ENCODE peak calls at places on chromosome 5, in seven cellular contexts. T is pons, J is T follicular helper cell, N is right atrium auricular region, Q is DMS79 treated with DMSO at 0.1 percent for 48 hours, B is ELR, D is HTR-8/SVneo. O is an unnamed sample.

GRCh38 chr5:40046792-40047191 is 622.0 kb upstream of the DAB2 start:
- DNase-seq in T (no peak), J (no peak), N (no peak), Q (no peak), B (peak), D (no peak), O (no peak)

GRCh38 chr5:154329519-154329918 is 116.3 kb upstream of the SAP30L start:
- DNase-seq in T (no peak), J (no peak), N (no peak), Q (no peak), B (no peak), D (no peak), O (no peak)

GRCh38 chr5:169917425-169917824 is 62.9 kb downstream of the INSYN2B start:
- DNase-seq in T (no peak), J (no peak), N (no peak), Q (no peak), B (no peak), D (no peak), O (no peak)

GRCh38 chr5:82595083-82595482 is 316.9 kb upstream of the RPS23 start:
- DNase-seq in T (no peak), J (no peak), N (no peak), Q (no peak), B (no peak), D (no peak), O (no peak)

GRCh38 chr5:56211298-56211865 is 21.7 kb downstream of the ANKRD55 start:
- DNase-seq in T (no peak), J (no peak), N (no peak), Q (no peak), B (peak), D (peak), O (no peak)

GRCh38 chr5:104126980-104127379 is 564.4 kb upstream of the NUDT12 start:
- DNase-seq in T (no peak), J (no peak), N (no peak), Q (no peak), B (no peak), D (no peak), O (no peak)

GRCh38 chr5:143065185-143065584 is 295.0 kb downstream of the ARHGAP26 start:
- DNase-seq in T (no peak), J (no peak), N (no peak), Q (no peak), B (no peak), D (no peak), O (no peak)

GRCh38 chr5:57532513-57533497 is 50.2 kb upstream of the ACTBL2 start:
- DNase-seq in T (no peak), J (no peak), N (no peak), Q (no peak), B (peak), D (no peak), O (no peak)

GRCh38 chr5:133487093-133487492 is 125.2 kb downstream of the FSTL4 start:
- DNase-seq in T (no peak), J (no peak), N (no peak), Q (no peak), B (no peak), D (no peak), O (no peak)

GRCh38 chr5:139494256-139494655 is 11.7 kb upstream of the STING1 start:
- DNase-seq in T (no peak), J (no peak), N (no peak), Q (no peak), B (peak), D (no peak), O (no peak)

GRCh38 chr5:160083012-160083436 is 36.2 kb downstream of the PWWP2A start:
- DNase-seq in T (no peak), J (no peak), N (no peak), Q (no peak), B (peak), D (peak), O (no peak)

GRCh38 chr5:36855141-36855495 is 21.5 kb upstream of the NIPBL start:
- DNase-seq in T (no peak), J (no peak), N (no peak), Q (no peak), B (no peak), D (no peak), O (no peak)

GRCh38 chr5:148509893-148510292 is 126.1 kb downstream of the FBXO38 start:
- DNase-seq in T (no peak), J (no peak), N (no peak), Q (no peak), B (no peak), D (no peak), O (no peak)

GRCh38 chr5:149798466-149798865 is 68.4 kb downstream of the PPARGC1B start:
- DNase-seq in T (no peak), J (no peak), N (no peak), Q (no peak), B (no peak), D (no peak), O (no peak)

GRCh38 chr5:179258922-179259730 is 86.1 kb downstream of the ADAMTS2 start:
- DNase-seq in T (no peak), J (no peak), N (peak), Q (no peak), B (peak), D (peak), O (no peak)

GRCh38 chr5:159100928-159101646 is 1.4 kb upstream of the EBF1 start:
- DNase-seq in T (no peak), J (no peak), N (no peak), Q (peak), B (no peak), D (no peak), O (peak)

GRCh38 chr5:56487528-56488115 is 254.5 kb upstream of the ANKRD55 start:
- DNase-seq in T (no peak), J (no peak), N (no peak), Q (no peak), B (no peak), D (no peak), O (no peak)

GRCh38 chr5:53481887-53482716 is 1.7 kb downstream of the FST start:
- DNase-seq in T (no peak), J (no peak), N (peak), Q (peak), B (peak), D (peak), O (peak)

GRCh38 chr5:175617447-175617846 is 40.4 kb upstream of the HRH2 start:
- DNase-seq in T (no peak), J (no peak), N (no peak), Q (no peak), B (no peak), D (no peak), O (no peak)

GRCh38 chr5:145689235-145689634 is 145.9 kb downstream of the PRELID2 start:
- DNase-seq in T (peak), J (no peak), N (no peak), Q (no peak), B (no peak), D (no peak), O (no peak)

GRCh38 chr5:163893301-163893700 is 387.9 kb downstream of the MAT2B start:
- DNase-seq in T (no peak), J (no peak), N (no peak), Q (no peak), B (peak), D (no peak), O (no peak)

GRCh38 chr5:95864456-95864855 is 41.9 kb upstream of the GLRX start:
- DNase-seq in T (no peak), J (no peak), N (no peak), Q (no peak), B (no peak), D (no peak), O (no peak)

GRCh38 chr5:154038604-154039457 is at the start of the genes FAM114A2 and MFAP3:
- DNase-seq in T (peak), J (peak), N (peak), Q (peak), B (peak), D (peak), O (peak)

GRCh38 chr5:132301341-132302274 is 7.4 kb downstream of the SLC22A4 start:
- DNase-seq in T (no peak), J (no peak), N (no peak), Q (no peak), B (no peak), D (no peak), O (no peak)

GRCh38 chr5:82804151-82804690 is 273.0 kb downstream of the TMEM167A start:
- DNase-seq in T (peak), J (no peak), N (no peak), Q (no peak), B (no peak), D (no peak), O (no peak)

GRCh38 chr5:84218546-84218945 is 166.1 kb downstream of the EDIL3 start:
- DNase-seq in T (no peak), J (no peak), N (no peak), Q (no peak), B (peak), D (no peak), O (no peak)

GRCh38 chr5:178675922-178676321 is 49.1 kb upstream of the CLK4 start:
- DNase-seq in T (no peak), J (no peak), N (no peak), Q (no peak), B (no peak), D (no peak), O (no peak)

GRCh38 chr5:113047733-113048652 is 71.4 kb downstream of the DCP2 start:
- DNase-seq in T (peak), J (no peak), N (no peak), Q (no peak), B (no peak), D (no peak), O (peak)

GRCh38 chr5:144697847-144698262 is 527.2 kb downstream of the KCTD16 start:
- DNase-seq in T (no peak), J (no peak), N (no peak), Q (no peak), B (peak), D (peak), O (no peak)

O was measured in OCI-LY7.